ENCODE peak calls at places on chromosome 1, in nine cellular contexts. One of them, this sample, is unnamed.

GRCh38 chr1:22290157-22290556 is 147.3 kb upstream of the WNT4 start:
- DNase-seq in breast epithelium: no peak
- DNase-seq in K562: no peak
- DNase-seq in endothelial cell of umbilical vein: no peak
- DNase-seq in stomach: peak
- DNase-seq in prostate gland: no peak
- DNase-seq in HCT116: no peak
- DNase-seq in vagina: peak
- DNase-seq in suprapubic skin: peak
- DNase-seq in this sample: peak

GRCh38 chr1:17574502-17574901 is 35.0 kb downstream of the ARHGEF10L start:
- DNase-seq in stomach: no peak
- DNase-seq in breast epithelium: no peak
- DNase-seq in vagina: no peak
- DNase-seq in K562: no peak
- DNase-seq in suprapubic skin: no peak
- DNase-seq in endothelial cell of umbilical vein: no peak
- DNase-seq in prostate gland: no peak
- DNase-seq in HCT116: no peak
- DNase-seq in this sample: no peak

GRCh38 chr1:171418546-171418945 is 66.8 kb upstream of the PRRC2C start:
- DNase-seq in K562: no peak
- DNase-seq in stomach: no peak
- DNase-seq in prostate gland: no peak
- DNase-seq in suprapubic skin: no peak
- DNase-seq in HCT116: no peak
- DNase-seq in breast epithelium: no peak
- DNase-seq in endothelial cell of umbilical vein: no peak
- DNase-seq in vagina: no peak
- DNase-seq in this sample: no peak

GRCh38 chr1:70438529-70438928 is 27.5 kb downstream of the CTH start:
- DNase-seq in suprapubic skin: no peak
- DNase-seq in stomach: no peak
- DNase-seq in prostate gland: no peak
- DNase-seq in HCT116: no peak
- DNase-seq in vagina: no peak
- DNase-seq in breast epithelium: no peak
- DNase-seq in endothelial cell of umbilical vein: no peak
- DNase-seq in K562: no peak
- DNase-seq in this sample: no peak

GRCh38 chr1:44405041-44405803 is at the start of gene RNF220:
- DNase-seq in prostate gland: peak
- DNase-seq in suprapubic skin: peak
- DNase-seq in vagina: no peak
- DNase-seq in K562: peak
- DNase-seq in endothelial cell of umbilical vein: peak
- DNase-seq in stomach: peak
- DNase-seq in HCT116: peak
- DNase-seq in breast epithelium: no peak
- DNase-seq in this sample: peak

GRCh38 chr1:211356723-211357418 is 30.2 kb downstream of the TRAF5 start:
- DNase-seq in breast epithelium: no peak
- DNase-seq in endothelial cell of umbilical vein: no peak
- DNase-seq in stomach: no peak
- DNase-seq in K562: no peak
- DNase-seq in HCT116: no peak
- DNase-seq in vagina: no peak
- DNase-seq in prostate gland: no peak
- DNase-seq in suprapubic skin: no peak
- DNase-seq in this sample: no peak

GRCh38 chr1:60998786-60999185 is 83.6 kb upstream of the NFIA start:
- DNase-seq in endothelial cell of umbilical vein: no peak
- DNase-seq in K562: no peak
- DNase-seq in suprapubic skin: no peak
- DNase-seq in vagina: no peak
- DNase-seq in stomach: no peak
- DNase-seq in prostate gland: no peak
- DNase-seq in breast epithelium: no peak
- DNase-seq in HCT116: no peak
- DNase-seq in this sample: no peak

GRCh38 chr1:42364542-42364941 is 16.1 kb upstream of the RIMKLA start:
- DNase-seq in K562: peak
- DNase-seq in suprapubic skin: no peak
- DNase-seq in HCT116: no peak
- DNase-seq in endothelial cell of umbilical vein: no peak
- DNase-seq in stomach: no peak
- DNase-seq in vagina: no peak
- DNase-seq in prostate gland: no peak
- DNase-seq in breast epithelium: no peak
- DNase-seq in this sample: no peak

GRCh38 chr1:243233908-243234307 is 21.2 kb downstream of the CEP170 start:
- DNase-seq in prostate gland: no peak
- DNase-seq in stomach: no peak
- DNase-seq in vagina: no peak
- DNase-seq in suprapubic skin: no peak
- DNase-seq in HCT116: no peak
- DNase-seq in breast epithelium: no peak
- DNase-seq in endothelial cell of umbilical vein: peak
- DNase-seq in K562: no peak
- DNase-seq in this sample: no peak

GRCh38 chr1:78045850-78046778 is at the start of gene GIPC2:
- DNase-seq in stomach: peak
- DNase-seq in HCT116: no peak
- DNase-seq in K562: no peak
- DNase-seq in suprapubic skin: no peak
- DNase-seq in prostate gland: no peak
- DNase-seq in breast epithelium: no peak
- DNase-seq in endothelial cell of umbilical vein: peak
- DNase-seq in vagina: no peak
- DNase-seq in this sample: no peak

GRCh38 chr1:207822602-207823451 is 71.0 kb downstream of the CD46 start:
- DNase-seq in vagina: no peak
- DNase-seq in prostate gland: peak
- DNase-seq in endothelial cell of umbilical vein: peak
- DNase-seq in suprapubic skin: peak
- DNase-seq in HCT116: no peak
- DNase-seq in breast epithelium: peak
- DNase-seq in stomach: peak
- DNase-seq in K562: peak
- DNase-seq in this sample: no peak

GRCh38 chr1:116673935-116674630 is 6.5 kb upstream of the IGSF3 start:
- DNase-seq in endothelial cell of umbilical vein: no peak
- DNase-seq in K562: no peak
- DNase-seq in vagina: no peak
- DNase-seq in stomach: no peak
- DNase-seq in suprapubic skin: no peak
- DNase-seq in breast epithelium: no peak
- DNase-seq in HCT116: no peak
- DNase-seq in prostate gland: peak
- DNase-seq in this sample: no peak

GRCh38 chr1:240306673-240307072 is 215.0 kb downstream of the FMN2 start:
- DNase-seq in suprapubic skin: no peak
- DNase-seq in breast epithelium: no peak
- DNase-seq in vagina: no peak
- DNase-seq in endothelial cell of umbilical vein: no peak
- DNase-seq in stomach: no peak
- DNase-seq in prostate gland: no peak
- DNase-seq in HCT116: no peak
- DNase-seq in K562: no peak
- DNase-seq in this sample: no peak

GRCh38 chr1:233361876-233362275 is 34.4 kb downstream of the MAP3K21 start:
- DNase-seq in vagina: no peak
- DNase-seq in suprapubic skin: no peak
- DNase-seq in breast epithelium: no peak
- DNase-seq in K562: no peak
- DNase-seq in HCT116: no peak
- DNase-seq in stomach: no peak
- DNase-seq in prostate gland: no peak
- DNase-seq in endothelial cell of umbilical vein: no peak
- DNase-seq in this sample: peak

GRCh38 chr1:212683357-212683722 is 16.3 kb downstream of the BATF3 start:
- DNase-seq in HCT116: no peak
- DNase-seq in endothelial cell of umbilical vein: no peak
- DNase-seq in vagina: peak
- DNase-seq in breast epithelium: no peak
- DNase-seq in prostate gland: no peak
- DNase-seq in K562: no peak
- DNase-seq in stomach: no peak
- DNase-seq in suprapubic skin: no peak
- DNase-seq in this sample: no peak

DNA sequence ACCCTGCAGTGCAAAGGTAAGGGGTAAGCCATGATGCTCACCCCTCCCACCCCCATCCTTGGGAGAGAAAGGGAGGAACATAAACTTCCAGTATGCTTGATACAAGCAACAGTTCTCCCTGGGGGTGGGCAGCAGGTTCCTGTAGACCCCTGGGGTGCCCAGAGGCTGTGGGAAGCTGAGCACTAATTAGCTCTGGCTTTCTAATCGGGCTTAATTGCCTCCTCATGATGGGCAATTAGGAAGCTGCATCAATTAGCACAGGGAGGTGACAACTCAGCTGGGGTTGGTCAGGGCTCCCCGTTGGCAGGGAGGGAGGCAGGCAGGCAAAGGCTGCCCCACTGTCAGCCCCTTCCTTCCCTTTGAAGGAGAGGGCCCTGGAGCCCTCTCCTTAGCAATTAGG is 15.7 kb upstream of the LMNA start:
- DNase-seq in vagina: no peak
- DNase-seq in breast epithelium: no peak
- DNase-seq in endothelial cell of umbilical vein: no peak
- DNase-seq in prostate gland: no peak
- DNase-seq in K562: no peak
- DNase-seq in stomach: no peak
- DNase-seq in HCT116: no peak
- DNase-seq in suprapubic skin: no peak
- DNase-seq in this sample: no peak
- TF ChIP-seq POLR2A in vagina: no peak
- TF ChIP-seq POLR2A in breast epithelium: no peak
- TF ChIP-seq POLR2A in endothelial cell of umbilical vein: no peak
- TF ChIP-seq POLR2A in prostate gland: no peak
- TF ChIP-seq POLR2A in K562: no peak
- TF ChIP-seq POLR2A in stomach: no peak
- TF ChIP-seq POLR2A in HCT116: no peak
- TF ChIP-seq POLR2A in suprapubic skin: no peak
- TF ChIP-seq POLR2A in this sample: no peak

GRCh38 chr1:59730302-59730701 is 84.4 kb upstream of the HOOK1 start:
- DNase-seq in prostate gland: no peak
- DNase-seq in stomach: no peak
- DNase-seq in K562: no peak
- DNase-seq in HCT116: no peak
- DNase-seq in suprapubic skin: no peak
- DNase-seq in endothelial cell of umbilical vein: no peak
- DNase-seq in breast epithelium: no peak
- DNase-seq in vagina: no peak
- DNase-seq in this sample: no peak
- TF ChIP-seq POLR2AphosphoS5 in prostate gland: no peak
- TF ChIP-seq POLR2AphosphoS5 in stomach: no peak
- TF ChIP-seq POLR2AphosphoS5 in K562: no peak
- TF ChIP-seq POLR2AphosphoS5 in HCT116: no peak
- TF ChIP-seq POLR2AphosphoS5 in suprapubic skin: no peak
- TF ChIP-seq POLR2AphosphoS5 in endothelial cell of umbilical vein: no peak
- TF ChIP-seq POLR2AphosphoS5 in breast epithelium: no peak
- TF ChIP-seq POLR2AphosphoS5 in vagina: no peak
- TF ChIP-seq POLR2AphosphoS5 in this sample: no peak

DNA sequence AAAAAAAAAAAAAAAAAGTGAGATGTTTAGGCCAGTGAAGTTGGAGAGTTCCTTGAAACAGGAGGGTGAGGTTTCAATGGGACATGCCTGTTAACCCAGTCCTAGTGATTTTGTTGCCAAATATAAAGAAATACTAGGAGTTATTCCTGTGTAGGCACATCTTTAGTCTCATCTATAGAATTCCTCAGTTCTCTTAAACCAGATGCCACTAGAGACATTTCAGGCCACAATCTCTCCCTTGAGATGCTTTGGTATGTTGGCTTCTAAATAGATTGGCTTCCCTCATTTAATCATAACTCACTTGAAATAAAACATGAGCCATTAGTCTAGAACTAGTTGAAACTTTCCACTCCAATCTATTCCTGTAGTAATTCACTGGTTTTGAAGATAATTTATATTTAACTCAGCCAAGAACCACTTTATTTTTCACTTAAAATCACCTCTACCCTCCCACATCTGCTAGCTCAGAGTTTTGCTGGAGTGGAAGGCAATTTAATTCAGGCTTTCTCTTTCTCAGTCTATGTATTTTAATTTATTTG is 29.8 kb downstream of the GPR137B start:
- DNase-seq in breast epithelium: no peak
- DNase-seq in suprapubic skin: no peak
- DNase-seq in endothelial cell of umbilical vein: no peak
- DNase-seq in HCT116: no peak
- DNase-seq in prostate gland: no peak
- DNase-seq in K562: no peak
- DNase-seq in vagina: no peak
- DNase-seq in stomach: no peak
- DNase-seq in this sample: no peak
- TF ChIP-seq POLR2A in breast epithelium: no peak
- TF ChIP-seq POLR2A in suprapubic skin: no peak
- TF ChIP-seq POLR2A in endothelial cell of umbilical vein: no peak
- TF ChIP-seq POLR2A in HCT116: no peak
- TF ChIP-seq POLR2A in prostate gland: no peak
- TF ChIP-seq POLR2A in K562: no peak
- TF ChIP-seq POLR2A in vagina: no peak
- TF ChIP-seq POLR2A in stomach: no peak
- TF ChIP-seq POLR2A in this sample: no peak

DNA sequence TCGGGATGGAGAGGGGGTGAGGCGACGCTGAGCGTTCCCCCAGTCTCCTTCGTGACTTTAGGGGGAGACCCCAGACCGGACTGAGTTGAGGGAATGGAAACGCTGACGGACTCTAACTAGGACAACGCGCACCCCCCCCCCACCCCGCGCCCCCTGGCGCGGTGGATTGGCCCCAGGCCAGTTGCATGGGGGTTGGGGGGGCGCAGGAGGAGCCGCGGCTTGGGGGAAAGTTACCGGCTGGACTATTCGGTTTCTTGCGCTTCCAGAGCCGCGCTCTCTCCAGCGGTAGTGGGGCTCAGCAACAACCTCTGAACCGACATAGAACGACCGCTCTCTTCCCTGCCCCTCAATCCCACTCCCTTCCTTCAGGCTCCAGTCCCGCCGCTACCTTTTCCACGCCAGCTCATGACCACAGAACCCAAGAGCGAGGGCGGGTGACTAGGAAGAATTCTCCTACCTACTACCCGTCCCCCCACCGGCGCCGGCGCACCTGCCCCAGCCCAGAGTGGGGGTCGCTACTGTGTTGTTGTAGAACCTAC is 694 bp downstream of the ZBTB7B start:
- DNase-seq in breast epithelium: no peak
- DNase-seq in endothelial cell of umbilical vein: peak
- DNase-seq in suprapubic skin: no peak
- DNase-seq in K562: peak
- DNase-seq in HCT116: no peak
- DNase-seq in vagina: no peak
- DNase-seq in stomach: no peak
- DNase-seq in prostate gland: no peak
- DNase-seq in this sample: peak
- TF ChIP-seq POLR2AphosphoS5 in breast epithelium: no peak
- TF ChIP-seq POLR2AphosphoS5 in endothelial cell of umbilical vein: no peak
- TF ChIP-seq POLR2AphosphoS5 in suprapubic skin: no peak
- TF ChIP-seq POLR2AphosphoS5 in K562: no peak
- TF ChIP-seq POLR2AphosphoS5 in HCT116: no peak
- TF ChIP-seq POLR2AphosphoS5 in vagina: no peak
- TF ChIP-seq POLR2AphosphoS5 in stomach: no peak
- TF ChIP-seq POLR2AphosphoS5 in prostate gland: no peak
- TF ChIP-seq POLR2AphosphoS5 in this sample: no peak

This sample was measured in upper lobe of left lung.